ENCODE peak calls at places on chromosome 1, in four cellular contexts. E is tibial nerve, J is fibroblast of lung, X is colonic mucosa. W is an unnamed sample.

GRCh38 chr1:94418664-94419655 is 771 bp downstream of the ABCD3 start:
- DNase-seq in X (peak), E (peak), J (peak), W (no peak)

GRCh38 chr1:248884632-248885295 is 21.3 kb upstream of the PGBD2 start:
- DNase-seq in X (no peak), J (peak), E (no peak), W (no peak)

GRCh38 chr1:68093737-68094136 is 43.3 kb upstream of the DIRAS3 start:
- DNase-seq in X (no peak), E (no peak), J (peak), W (no peak)

GRCh38 chr1:153353226-153353947 is 4.3 kb upstream of the S100A9 start:
- DNase-seq in J (peak), X (peak), E (no peak), W (peak)

GRCh38 chr1:2353215-2353906 is 38.0 kb downstream of the MORN1 start:
- DNase-seq in E (no peak), J (no peak), X (no peak), W (no peak)

GRCh38 chr1:186375152-186375928 is at the start of the genes ODR4 and TPR:
- DNase-seq in J (peak), E (peak), X (peak), W (peak)

GRCh38 chr1:239976130-239976968 is 115.3 kb upstream of the FMN2 start:
- DNase-seq in X (peak), E (peak), J (peak), W (no peak)

GRCh38 chr1:247332901-247333361 is 1.3 kb upstream of the ZNF496 start:
- DNase-seq in J (peak), X (peak), E (peak), W (no peak)

GRCh38 chr1:21175324-21175669 is 1.4 kb downstream of the EIF4G3 start:
- DNase-seq in E (peak), X (peak), J (peak), W (no peak)

GRCh38 chr1:66282885-66283284 is 251.1 kb upstream of the SGIP1 start:
- DNase-seq in J (peak), X (no peak), E (no peak), W (no peak)

GRCh38 chr1:109394591-109395281 is 3.0 kb downstream of the SORT1 start:
- DNase-seq in X (no peak), E (no peak), J (no peak), W (no peak)

GRCh38 chr1:239676522-239677273 is 290.3 kb downstream of the CHRM3 start:
- DNase-seq in X (no peak), J (no peak), E (no peak), W (no peak)

GRCh38 chr1:110239491-110240430 is 29.6 kb downstream of the KCNC4 start:
- DNase-seq in E (no peak), X (no peak), J (no peak), W (no peak)

GRCh38 chr1:151356668-151357067 is 9.6 kb upstream of the RFX5 start:
- DNase-seq in J (no peak), E (no peak), X (no peak), W (no peak)

GRCh38 chr1:59522925-59523505 is 226.1 kb downstream of the FGGY start:
- DNase-seq in X (peak), E (no peak), J (no peak), W (no peak)

GRCh38 chr1:226736908-226737818 is 1.9 kb downstream of the ITPKB start:
- DNase-seq in X (peak), E (no peak), J (peak), W (no peak)

GRCh38 chr1:8169364-8170058 is 143.4 kb upstream of the ERRFI1 start:
- DNase-seq in E (peak), J (peak), X (peak), W (no peak)

GRCh38 chr1:3380465-3380864 is 74.0 kb upstream of the ARHGEF16 start:
- DNase-seq in E (no peak), J (no peak), X (no peak), W (no peak)

GRCh38 chr1:216531308-216532239 is 108.3 kb upstream of the USH2A start:
- DNase-seq in E (no peak), X (no peak), J (peak), W (no peak)

GRCh38 chr1:193190096-193190744 is 3.8 kb upstream of the B3GALT2 start:
- DNase-seq in J (peak), E (no peak), X (no peak), W (no peak)

GRCh38 chr1:116556289-116557006 is 14.4 kb downstream of the CD58 start:
- DNase-seq in J (peak), E (no peak), X (peak), W (no peak)

GRCh38 chr1:222844108-222844779 is 29.4 kb downstream of the DISP1 start:
- DNase-seq in E (no peak), J (peak), X (no peak), W (no peak)

GRCh38 chr1:77948841-77949424 is 29.9 kb downstream of the FUBP1 start:
- DNase-seq in E (no peak), X (no peak), J (peak), W (no peak)

GRCh38 chr1:35864813-35865212 is 18.2 kb upstream of the AGO1 start:
- DNase-seq in E (no peak), J (no peak), X (no peak), W (no peak)

GRCh38 chr1:221900678-221901077 is 158.8 kb upstream of the DUSP10 start:
- DNase-seq in E (no peak), X (no peak), J (no peak), W (no peak)

GRCh38 chr1:43074709-43075108 is 97.4 kb downstream of the EBNA1BP2 start:
- DNase-seq in E (no peak), X (no peak), J (no peak), W (no peak)

GRCh38 chr1:27001570-27002360 is 8.3 kb downstream of the TRNP1 start:
- DNase-seq in E (peak), J (no peak), X (no peak), W (no peak)

GRCh38 chr1:111369177-111369576 is 58.4 kb downstream of the OVGP1 start:
- DNase-seq in E (no peak), X (no peak), J (no peak), W (no peak)

DNA sequence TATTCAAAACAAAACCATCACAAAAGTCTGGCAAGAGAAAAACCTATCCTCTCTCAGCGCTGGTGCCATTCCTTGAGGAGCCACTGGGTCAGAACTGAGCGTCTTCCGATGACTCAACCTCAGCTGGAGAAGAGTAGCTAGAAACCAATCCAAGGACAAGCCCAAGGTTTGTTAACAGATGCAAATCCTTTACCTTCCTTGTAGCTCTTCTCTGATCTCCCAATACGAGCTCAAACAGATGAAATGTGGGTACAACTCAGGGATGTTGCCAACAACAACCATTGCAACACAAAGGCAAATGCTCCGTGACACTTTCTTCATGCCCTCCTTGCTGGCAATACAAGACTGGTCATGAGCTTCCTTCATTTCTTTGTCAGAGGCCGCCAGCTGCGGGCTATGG is 337.1 kb downstream of the SIPA1L2 start:
- DNase-seq in X (no peak), E (no peak), J (no peak), W (no peak)
- TF ChIP-seq CTCF in X (no peak), E (no peak), J (no peak), W (no peak)

DNA sequence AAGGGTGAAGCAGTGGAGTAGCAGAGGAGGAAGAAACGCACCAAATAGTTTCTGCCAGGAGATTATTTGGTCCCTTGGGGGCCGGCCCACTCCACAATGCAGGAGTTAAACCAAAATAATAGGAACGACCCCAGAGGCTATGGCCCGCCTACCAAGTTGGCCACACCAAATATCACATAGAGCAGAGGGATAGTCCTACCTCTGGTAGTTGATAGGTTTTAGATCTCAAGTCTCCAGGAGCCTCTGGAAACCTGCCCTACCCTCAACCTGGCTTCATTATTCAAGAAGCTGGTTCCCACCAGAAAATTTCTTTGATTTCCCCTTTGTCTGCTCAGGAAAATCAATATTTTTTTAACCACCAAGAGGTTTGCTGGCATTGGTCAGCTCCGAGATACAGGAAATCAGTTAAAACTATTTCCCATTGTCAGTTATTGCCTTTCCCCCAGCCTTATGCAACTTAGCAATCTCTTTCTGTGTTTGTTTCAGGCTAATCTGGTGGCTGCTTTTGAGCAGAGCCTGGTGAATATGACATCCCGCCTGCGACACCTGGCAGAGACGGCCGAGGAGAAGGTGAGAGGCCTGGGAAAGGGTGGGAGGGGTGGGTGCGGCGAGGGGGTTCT is 35.5 kb upstream of the IPO9 start:
- DNase-seq in E (no peak), X (no peak), J (no peak), W (no peak)
- TF ChIP-seq CTCF in E (no peak), X (no peak), J (no peak), W (peak)

DNA sequence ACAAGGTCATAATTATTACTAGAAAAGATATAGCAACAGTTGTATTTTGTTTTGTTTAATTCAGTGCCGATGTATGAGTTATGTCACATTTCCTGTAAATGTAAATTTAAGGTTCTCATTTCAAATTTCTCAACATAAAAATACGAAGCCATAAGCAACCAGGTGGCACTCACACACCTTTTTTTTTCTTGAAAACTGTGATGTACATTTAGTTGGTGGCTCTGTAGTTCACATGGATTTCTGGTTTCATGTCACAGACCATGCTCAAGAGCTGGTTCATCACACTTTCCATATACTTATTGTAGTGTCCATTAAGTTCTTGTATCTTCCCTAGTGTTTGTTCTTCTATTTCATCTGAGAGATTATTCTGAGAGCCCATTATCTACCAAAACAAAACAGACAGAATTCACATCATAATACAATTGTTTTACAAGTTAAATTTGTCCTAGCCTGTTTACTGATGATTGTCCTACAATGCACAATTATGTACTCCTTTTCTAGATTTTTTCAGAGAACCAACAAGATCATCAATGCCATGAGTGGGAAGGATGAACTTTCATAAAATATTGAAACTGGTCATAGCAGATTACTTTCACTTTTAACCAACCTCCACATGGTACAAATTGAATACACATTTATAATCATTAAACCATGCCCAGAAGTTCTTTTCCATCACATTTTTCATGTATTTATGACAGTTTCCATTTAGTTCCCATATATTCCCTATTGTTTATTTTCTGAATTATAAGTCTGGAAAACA is 17.1 kb downstream of the ATP6V1G3 start:
- DNase-seq in E (no peak), J (no peak), X (no peak), W (no peak)
- TF ChIP-seq CTCF in E (no peak), J (no peak), X (no peak), W (no peak)

GRCh38 chr1:237444120-237444790 is 402.3 kb downstream of the RYR2 start:
- DNase-seq in X (no peak), J (no peak), E (no peak), W (no peak)
- TF ChIP-seq CTCF in X (no peak), J (no peak), E (no peak), W (no peak)

DNA sequence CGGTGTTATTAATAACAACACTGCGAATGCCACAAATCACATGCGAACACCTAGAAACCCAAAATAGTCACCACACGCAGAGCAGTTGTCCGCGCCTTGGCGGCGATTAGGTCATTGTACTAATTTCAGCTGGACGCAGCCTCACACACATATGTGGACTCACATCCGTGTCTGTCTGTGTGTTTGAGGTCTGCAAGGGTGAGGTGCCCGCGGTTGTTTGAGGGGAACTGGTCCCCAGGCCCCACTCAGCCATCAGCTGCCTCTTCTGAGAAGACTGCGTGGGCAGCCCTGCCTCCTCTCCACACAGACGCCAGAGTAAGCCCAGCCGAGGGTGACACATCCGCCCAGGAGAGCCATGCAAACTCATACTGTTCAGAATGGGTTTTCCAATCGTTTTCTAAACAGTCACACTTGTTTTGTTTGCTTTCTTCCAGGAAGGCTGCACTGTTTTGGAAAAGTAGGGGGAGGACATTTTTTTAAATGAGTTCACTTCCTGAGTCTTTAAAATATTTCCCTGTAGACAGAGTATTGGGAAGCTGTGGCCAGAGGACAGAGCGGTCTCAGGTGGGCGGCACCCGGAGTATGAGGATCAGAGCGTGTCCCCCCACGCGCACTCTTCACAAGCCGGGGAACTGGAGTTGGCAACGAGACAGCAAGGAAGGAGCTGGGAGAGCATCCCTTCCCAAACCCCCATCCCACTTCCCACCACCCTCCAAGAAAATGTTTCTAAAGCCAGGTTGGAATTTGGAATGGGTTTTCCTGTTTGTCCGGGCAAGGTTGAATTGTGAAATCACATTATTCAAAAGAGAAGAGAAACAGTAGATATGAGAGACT is 53.3 kb downstream of the TOMM20 start:
- DNase-seq in X (no peak), J (peak), E (peak), W (no peak)
- TF ChIP-seq CTCF in X (no peak), J (no peak), E (no peak), W (no peak)

DNA sequence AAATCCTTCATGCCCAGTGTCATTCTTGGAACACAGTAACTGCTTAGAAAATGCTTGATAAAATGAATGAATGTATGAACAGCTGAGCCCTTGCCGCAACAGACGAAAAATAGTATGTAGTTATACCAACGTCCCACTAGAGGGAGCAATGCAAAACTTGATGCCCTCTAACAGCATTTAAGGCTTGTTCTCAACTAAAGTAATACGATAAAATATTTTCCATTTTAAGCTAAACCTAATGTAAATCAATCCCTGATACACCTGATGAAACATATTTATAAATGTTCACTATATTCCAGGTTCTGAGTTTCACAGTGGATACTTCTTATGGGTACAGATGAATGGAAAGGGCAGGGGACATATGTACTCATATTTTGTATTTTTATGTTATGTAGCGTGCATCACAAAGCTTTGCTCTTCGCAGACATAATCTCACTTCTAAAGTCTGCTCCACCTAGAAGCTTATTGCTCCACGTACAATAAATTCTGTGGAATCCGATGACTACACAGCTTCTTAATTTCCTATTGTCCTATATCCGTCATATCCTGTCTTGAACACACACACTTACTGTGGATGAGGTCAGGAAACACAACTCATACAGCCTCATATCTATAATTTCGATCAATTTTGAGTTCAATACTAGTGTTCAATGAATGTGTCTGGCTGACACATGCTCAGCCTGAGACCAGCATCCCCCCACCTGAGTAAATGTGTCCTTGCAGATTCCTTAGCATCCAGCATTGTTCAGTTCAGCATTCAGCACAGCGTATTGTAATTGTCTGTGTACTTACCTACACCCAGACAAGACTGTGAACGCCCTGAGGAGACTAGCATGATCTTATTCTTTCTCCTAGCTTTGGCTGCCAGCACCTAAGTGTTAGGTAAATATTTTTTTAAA is 4.4 kb upstream of the UTP25 start:
- DNase-seq in X (no peak), J (peak), E (no peak), W (no peak)
- TF ChIP-seq CTCF in X (peak), J (peak), E (peak), W (peak)

DNA sequence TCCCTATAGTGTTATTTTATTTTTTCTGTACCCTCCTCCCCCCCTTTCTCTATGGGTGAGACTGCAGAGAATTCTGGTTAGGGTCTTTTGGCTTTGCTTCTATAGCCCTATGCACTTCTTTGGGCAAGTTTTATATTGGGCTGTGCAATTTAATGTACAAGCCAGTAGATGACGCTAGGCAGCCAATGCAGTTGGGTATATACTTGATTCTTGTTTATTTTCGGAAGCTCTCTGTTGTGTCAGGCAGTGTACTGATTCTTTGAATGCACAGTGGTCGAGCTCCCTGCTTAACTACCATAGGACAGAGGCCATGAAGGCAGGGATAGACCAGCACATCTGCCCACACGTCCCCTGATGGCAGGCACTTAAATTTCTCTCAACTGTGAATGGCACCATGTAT is 34.1 kb upstream of the GPR52 start:
- DNase-seq in E (no peak), J (no peak), X (no peak), W (no peak)
- TF ChIP-seq CTCF in E (no peak), J (peak), X (no peak), W (no peak)

GRCh38 chr1:211381481-211382181 is 55.0 kb downstream of the TRAF5 start:
- DNase-seq in X (no peak), J (no peak), E (no peak), W (no peak)
- TF ChIP-seq CTCF in X (no peak), J (no peak), E (no peak), W (no peak)

DNA sequence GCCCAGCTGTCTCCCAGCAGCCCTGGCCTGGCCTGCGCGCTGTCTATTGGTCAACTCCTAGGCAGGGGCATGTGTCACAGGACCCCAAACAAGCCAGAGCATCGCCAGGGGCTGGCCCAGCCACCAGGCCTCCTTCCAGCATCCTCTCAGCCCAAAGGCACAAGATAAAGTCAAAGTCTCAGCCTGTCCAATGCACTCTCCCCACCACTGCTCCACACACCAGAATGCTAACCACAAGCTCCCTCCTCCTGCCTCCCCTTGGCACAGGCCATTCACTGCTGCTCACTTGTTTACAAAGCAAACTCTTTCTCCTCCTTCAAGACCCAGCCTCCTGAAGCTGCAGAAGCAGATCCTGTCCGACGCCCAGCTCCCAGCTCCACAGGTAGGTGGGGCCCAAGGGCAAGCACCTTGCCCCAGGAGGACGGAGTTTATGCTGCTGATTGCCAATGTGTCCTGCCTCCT is 133.4 kb downstream of the DMRTB1 start:
- DNase-seq in E (no peak), X (peak), J (peak), W (no peak)
- TF ChIP-seq CTCF in E (no peak), X (no peak), J (no peak), W (no peak)

W was measured in type B pancreatic cell.